ENCODE peak calls at places on chromosome 21, in seven cellular contexts. One of them, this sample, is unnamed.

GRCh38 chr21:19547951-19548635 is 1144.5 kb upstream of the TMPRSS15 start:
- DNase-seq in epithelial cell of prostate: no peak
- DNase-seq in activated T-helper 1 cell treated with anti-CD3 and anti-CD28 coated beads, Interleukin-2, amount 50 U/mL, for 16 hours: no peak
- DNase-seq in GF-D8: no peak
- DNase-seq in AG04450: no peak
- DNase-seq in tibial artery: no peak
- DNase-seq in adipocyte: no peak
- DNase-seq in this sample: no peak

GRCh38 chr21:44443891-44444285 is 11.4 kb upstream of the LRRC3 start:
- DNase-seq in epithelial cell of prostate: no peak
- DNase-seq in activated T-helper 1 cell treated with anti-CD3 and anti-CD28 coated beads, Interleukin-2, amount 50 U/mL, for 16 hours: no peak
- DNase-seq in GF-D8: no peak
- DNase-seq in AG04450: no peak
- DNase-seq in tibial artery: no peak
- DNase-seq in adipocyte: no peak
- DNase-seq in this sample: no peak

GRCh38 chr21:45175326-45176085 is 101.1 kb downstream of the ADARB1 start:
- DNase-seq in epithelial cell of prostate: no peak
- DNase-seq in activated T-helper 1 cell treated with anti-CD3 and anti-CD28 coated beads, Interleukin-2, amount 50 U/mL, for 16 hours: no peak
- DNase-seq in GF-D8: no peak
- DNase-seq in AG04450: no peak
- DNase-seq in tibial artery: no peak
- DNase-seq in adipocyte: peak
- DNase-seq in this sample: peak

GRCh38 chr21:39125752-39126485 is 57.3 kb downstream of the PSMG1 start:
- DNase-seq in epithelial cell of prostate: no peak
- DNase-seq in activated T-helper 1 cell treated with anti-CD3 and anti-CD28 coated beads, Interleukin-2, amount 50 U/mL, for 16 hours: no peak
- DNase-seq in GF-D8: peak
- DNase-seq in AG04450: peak
- DNase-seq in tibial artery: peak
- DNase-seq in adipocyte: peak
- DNase-seq in this sample: peak

GRCh38 chr21:42565886-42566523 is 52.4 kb downstream of the SLC37A1 start:
- DNase-seq in epithelial cell of prostate: no peak
- DNase-seq in activated T-helper 1 cell treated with anti-CD3 and anti-CD28 coated beads, Interleukin-2, amount 50 U/mL, for 16 hours: no peak
- DNase-seq in GF-D8: no peak
- DNase-seq in AG04450: no peak
- DNase-seq in tibial artery: peak
- DNase-seq in adipocyte: no peak
- DNase-seq in this sample: no peak

GRCh38 chr21:10521091-10521598 is at the start of gene TPTE:
- DNase-seq in epithelial cell of prostate: no peak
- DNase-seq in activated T-helper 1 cell treated with anti-CD3 and anti-CD28 coated beads, Interleukin-2, amount 50 U/mL, for 16 hours: no peak
- DNase-seq in GF-D8: no peak
- DNase-seq in AG04450: no peak
- DNase-seq in tibial artery: no peak
- DNase-seq in adipocyte: no peak
- DNase-seq in this sample: no peak

GRCh38 chr21:38244885-38245869 is 11.6 kb upstream of the KCNJ15 start:
- DNase-seq in epithelial cell of prostate: peak
- DNase-seq in activated T-helper 1 cell treated with anti-CD3 and anti-CD28 coated beads, Interleukin-2, amount 50 U/mL, for 16 hours: peak
- DNase-seq in GF-D8: no peak
- DNase-seq in AG04450: peak
- DNase-seq in tibial artery: no peak
- DNase-seq in adipocyte: peak
- DNase-seq in this sample: peak

GRCh38 chr21:34935868-34936267 is 113.2 kb downstream of the RUNX1 start:
- DNase-seq in epithelial cell of prostate: no peak
- DNase-seq in activated T-helper 1 cell treated with anti-CD3 and anti-CD28 coated beads, Interleukin-2, amount 50 U/mL, for 16 hours: no peak
- DNase-seq in GF-D8: no peak
- DNase-seq in AG04450: no peak
- DNase-seq in tibial artery: no peak
- DNase-seq in adipocyte: no peak
- DNase-seq in this sample: peak